ENCODE peak calls at places on chromosomes 7 and 10, in four cellular contexts. P, L, V and J are unnamed samples.

GRCh38 chr7:155438778-155439177 is 19.2 kb upstream of the EN2 start:
- DNase-seq in P (no peak), L (no peak), V (no peak), J (no peak)

GRCh38 chr10:6497524-6498140 is 82.4 kb downstream of the PRKCQ start:
- DNase-seq in P (no peak), L (no peak), V (no peak), J (no peak)

GRCh38 chr7:108066486-108066885 is 63.5 kb upstream of the LAMB1 start:
- DNase-seq in P (peak; percentile 62), L (no peak), V (peak; percentile 26), J (no peak)

GRCh38 chr7:4692055-4692454 is 10.0 kb downstream of the FOXK1 start:
- DNase-seq in P (no peak), L (peak; percentile 80), V (no peak), J (no peak)

GRCh38 chr10:133158437-133158755 is 1.6 kb upstream of the KNDC1 start:
- DNase-seq in P (no peak), L (no peak), V (no peak), J (no peak)

GRCh38 chr7:16905300-16906044 is 23.7 kb upstream of the AGR3 start:
- DNase-seq in P (no peak), L (no peak), V (peak; percentile 37), J (no peak)

GRCh38 chr7:74026406-74027123 is 1.4 kb upstream of the ELN start:
- DNase-seq in P (peak; percentile 21), L (peak; percentile 92), V (peak; percentile 72), J (peak; percentile 42)

GRCh38 chr10:33337335-33337854 is 2.9 kb upstream of the NRP1 start:
- DNase-seq in P (no peak), L (no peak), V (no peak), J (no peak)

GRCh38 chr7:33062023-33062781 is at the start of gene NT5C3A:
- DNase-seq in P (peak; percentile 39), L (peak; percentile 72), V (peak; percentile 48), J (peak; percentile 19)

GRCh38 chr10:44757551-44758205 is 153.5 kb upstream of the TMEM72 start:
- DNase-seq in P (no peak), L (no peak), V (no peak), J (no peak)

GRCh38 chr7:148701414-148701813 is 2.7 kb downstream of the CUL1 start:
- DNase-seq in P (no peak), L (no peak), V (peak; percentile 13), J (no peak)

GRCh38 chr10:131587976-131588680 is 276.6 kb upstream of the TCERG1L start:
- DNase-seq in P (no peak), L (no peak), V (no peak), J (no peak)

GRCh38 chr10:23469596-23470237 is 30.8 kb downstream of the OTUD1 start:
- DNase-seq in P (no peak), L (no peak), V (no peak), J (no peak)

GRCh38 chr7:106887376-106887775 is 22.3 kb downstream of the PIK3CG start:
- DNase-seq in P (no peak), L (no peak), V (no peak), J (no peak)

GRCh38 chr10:104811166-104811565 is 170.1 kb downstream of the SORCS3 start:
- DNase-seq in P (no peak), L (no peak), V (no peak), J (no peak)

GRCh38 chr10:90675621-90676020 is 182.2 kb downstream of the HTR7 start:
- DNase-seq in P (peak; percentile 69), L (no peak), V (no peak), J (no peak)

GRCh38 chr10:76301950-76302349 is 870.5 kb downstream of the LRMDA start:
- DNase-seq in P (peak; percentile 8), L (no peak), V (no peak), J (no peak)

GRCh38 chr7:143271240-143271639 is 8.0 kb downstream of the GSTK1 start:
- DNase-seq in P (no peak), L (no peak), V (no peak), J (no peak)

GRCh38 chr10:97019213-97019844 is 166.4 kb downstream of the SLIT1 start:
- DNase-seq in P (no peak), L (no peak), V (no peak), J (no peak)

GRCh38 chr10:64191304-64191703 is 670.1 kb downstream of the REEP3 start:
- DNase-seq in P (no peak), L (no peak), V (no peak), J (no peak)

GRCh38 chr10:125626671-125627070 is 56.3 kb downstream of the TEX36 start:
- DNase-seq in P (no peak), L (no peak), V (peak; percentile 58), J (no peak)

GRCh38 chr10:60869916-60870728 is 73.9 kb downstream of the RHOBTB1 start:
- DNase-seq in P (no peak), L (no peak), V (no peak), J (no peak)
- TF ChIP-seq CTCF in P (no peak), L (no peak), V (no peak), J (no peak)

GRCh38 chr10:49569031-49569765 is 30.3 kb upstream of the ERCC6 start:
- DNase-seq in P (peak; percentile 88), L (no peak), V (no peak), J (no peak)
- H3K9me3 ChIP-seq in P (no peaks in the 10 kb centered on the region), L (peaks cover 2% of the 10 kb centered on the region), V (no peaks in the 10 kb centered on the region), J (no peaks in the 10 kb centered on the region)

GRCh38 chr7:24755541-24756416 is 1.5 kb downstream of the GSDME start:
- DNase-seq in P (peak; percentile 95), L (no peak), V (peak; percentile 85), J (no peak)

GRCh38 chr7:24757799-24758275 is 573 bp upstream of the GSDME start:
- DNase-seq in P (peak; percentile 68), L (no peak), V (no peak), J (no peak)

GRCh38 chr7:24755096-24755495 is 2.2 kb downstream of the GSDME start:
- DNase-seq in P (peak; percentile 43), L (no peak), V (no peak), J (no peak)

GRCh38 chr7:24756989-24757798 is at the start of gene GSDME:
- DNase-seq in P (peak; percentile 70), L (peak; percentile 80), V (peak; percentile 63), J (no peak)

GRCh38 chr7:24756545-24756988 is 697 bp downstream of the GSDME start:
- DNase-seq in P (no peak), L (no peak), V (peak; percentile 43), J (no peak)
- H3K27ac ChIP-seq in P (peak overlapping the region; percentile 97), L (peak overlapping the region; percentile 82), V (peak overlapping the region; percentile 58), J (no peak overlapping the region)

GRCh38 chr10:71840177-71840711 is 10.8 kb downstream of the PSAP start:
- DNase-seq in P (peak; percentile 88), L (peak; percentile 83), V (peak; percentile 63), J (no peak)
- TF ChIP-seq CTCF in P (no peak), L (no peak), V (no peak), J (no peak)

DNA sequence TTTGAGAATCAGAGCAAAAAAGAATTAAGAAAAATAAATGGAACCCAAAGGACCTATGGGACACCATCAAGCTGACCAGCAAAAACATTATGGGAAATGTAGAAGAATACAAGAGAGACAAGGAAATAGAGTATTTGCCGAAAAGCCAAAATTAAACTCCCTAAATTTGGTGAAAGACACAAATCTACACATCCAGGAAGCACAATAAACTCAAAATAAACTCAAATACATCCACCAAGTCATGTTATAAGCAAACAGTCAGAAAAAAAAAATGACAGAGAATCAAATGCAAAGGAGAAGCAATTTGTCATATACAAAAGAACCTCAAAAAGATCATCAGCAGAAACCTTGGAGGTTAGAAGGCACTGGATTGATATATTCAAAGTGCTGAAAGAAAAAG is 105.4 kb downstream of the ZNF33B start:
- DNase-seq in P (no peak), L (no peak), V (no peak), J (no peak)
- H3K9me3 ChIP-seq in P (peaks cover 2% of the 10 kb centered on the region), L (peaks cover 7% of the 10 kb centered on the region), V (no peaks in the 10 kb centered on the region), J (peaks cover 31% of the 10 kb centered on the region)

GRCh38 chr7:6637544-6638229 is 569 bp downstream of the ZNF316 start:
- DNase-seq in P (no peak), L (no peak), V (peak; percentile 23), J (peak; percentile 36)
- H3K27ac ChIP-seq in P (no peak overlapping the region), L (peak overlapping the region; percentile 84), V (no peak overlapping the region), J (peak overlapping the region; percentile 56)

DNA sequence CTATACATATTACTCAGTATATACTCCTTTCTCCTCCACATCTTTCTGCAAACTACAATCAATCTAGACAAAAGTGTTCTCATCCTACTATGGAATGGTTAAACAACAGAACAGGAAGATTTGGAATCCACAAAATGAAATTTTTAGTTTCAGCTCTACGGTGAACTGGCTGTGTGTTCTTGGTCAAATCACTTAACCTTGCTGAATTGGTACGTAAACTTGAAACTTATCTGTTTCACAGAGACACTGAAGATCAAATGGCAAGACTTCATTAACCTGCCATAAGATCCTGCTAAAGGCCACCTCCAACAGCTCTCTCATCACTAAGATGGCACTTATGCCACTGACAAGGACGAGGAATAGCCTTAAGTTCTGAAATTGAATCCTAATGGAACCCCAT is 1.5 kb downstream of the NUDCD3 start:
- DNase-seq in P (no peak), L (no peak), V (no peak), J (no peak)
- TF ChIP-seq CTCF in P (no peak), L (no peak), V (no peak), J (no peak)

DNA sequence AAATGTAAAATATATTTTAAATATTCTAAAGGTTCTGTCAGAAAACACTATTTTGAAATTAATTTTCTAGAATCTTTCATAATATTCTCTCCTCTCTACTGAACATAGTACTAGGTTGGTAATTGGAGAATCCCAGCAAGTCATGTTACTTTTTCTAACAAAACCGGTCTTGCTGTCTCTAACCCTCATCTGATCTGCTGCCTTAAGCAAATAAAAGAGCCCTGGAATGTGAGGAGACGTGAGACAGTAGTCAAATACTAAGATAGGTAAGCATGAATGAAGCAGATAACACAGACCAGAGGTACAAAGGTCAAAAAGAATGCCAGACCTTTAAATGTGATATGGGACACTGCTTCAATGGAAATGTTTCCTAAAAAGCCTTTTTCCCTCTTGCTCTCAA is 462.4 kb upstream of the NUPR2 start:
- DNase-seq in P (no peak), L (no peak), V (no peak), J (no peak)
- H3K9me3 ChIP-seq in P (peaks cover 13% of the 10 kb centered on the region), L (peaks cover 7% of the 10 kb centered on the region), V (peaks cover 6% of the 10 kb centered on the region), J (peaks cover 5% of the 10 kb centered on the region)

GRCh38 chr10:46558141-46558410 is 1.6 kb upstream of the GPRIN2 start:
- DNase-seq in P (no peak), L (no peak), V (no peak), J (no peak)

GRCh38 chr10:46555713-46556514 is 544 bp downstream of the GPRIN2 start:
- DNase-seq in P (no peak), L (peak; percentile 66), V (no peak), J (no peak)

GRCh38 chr10:46557319-46558140 is 1.1 kb upstream of the GPRIN2 start:
- DNase-seq in P (no peak), L (peak; percentile 68), V (no peak), J (no peak)

GRCh38 chr10:46555366-46555712 is 1.1 kb downstream of the GPRIN2 start:
- DNase-seq in P (no peak), L (peak; percentile 64), V (no peak), J (no peak)

GRCh38 chr10:46556515-46557318 is at the start of gene GPRIN2:
- DNase-seq in P (no peak), L (peak; percentile 72), V (no peak), J (no peak)
- H3K27ac ChIP-seq in P (no peak within 1 kb of the TSS), L (no peak within 1 kb of the TSS), V (no peak within 1 kb of the TSS), J (no peak within 1 kb of the TSS)